ENCODE peak calls at places on chromosomes 16 and 17, in four cellular contexts. A, P, W and S are unnamed samples.

GRCh38 chr17:8896641-8897635 is 29.5 kb upstream of the PIK3R6 start:
- DNase-seq in A (no peak), P (no peak), W (no peak), S (no peak)

GRCh38 chr16:48537909-48538745 is 71.9 kb downstream of the N4BP1 start:
- DNase-seq in A (no peak), P (no peak), W (peak), S (no peak)

GRCh38 chr17:81959362-81960129 is 1.4 kb downstream of the NOTUM start:
- DNase-seq in A (peak), P (peak), W (peak), S (no peak)

GRCh38 chr16:29141586-29142324 is 156.9 kb downstream of the LAT start:
- DNase-seq in A (no peak), P (no peak), W (no peak), S (no peak)

GRCh38 chr16:87836844-87837581 is 32.3 kb downstream of the SLC7A5 start:
- DNase-seq in A (no peak), P (no peak), W (peak), S (no peak)

GRCh38 chr16:29315916-29316517 is 90.5 kb downstream of the NPIPB11 start:
- DNase-seq in A (no peak), P (no peak), W (no peak), S (peak)

GRCh38 chr17:70050931-70051330 is 24.1 kb upstream of the KCNJ16 start:
- DNase-seq in A (no peak), P (no peak), W (no peak), S (no peak)

GRCh38 chr17:52201764-52202571 is 43.5 kb upstream of the CA10 start:
- DNase-seq in A (no peak), P (no peak), W (no peak), S (peak)

GRCh38 chr17:73340093-73340596 is 28.3 kb upstream of the CDC42EP4 start:
- DNase-seq in A (no peak), P (peak), W (no peak), S (no peak)

GRCh38 chr17:57676543-57676942 is 68.6 kb downstream of the CCDC182 start:
- DNase-seq in A (no peak), P (no peak), W (no peak), S (no peak)

GRCh38 chr17:38703742-38704644 is 1.1 kb upstream of the MLLT6 start:
- DNase-seq in A (peak), P (peak), W (peak), S (peak)

GRCh38 chr17:42795061-42795460 is 3.4 kb downstream of the COA3 start:
- DNase-seq in A (no peak), P (no peak), W (no peak), S (no peak)

GRCh38 chr16:27483624-27484023 is 66.1 kb downstream of the GTF3C1 start:
- DNase-seq in A (no peak), P (no peak), W (no peak), S (no peak)

GRCh38 chr16:66511615-66512500 is 38.1 kb downstream of the TK2 start:
- DNase-seq in A (no peak), P (peak), W (no peak), S (no peak)

GRCh38 chr16:68378436-68379415 is 67.9 kb downstream of the PRMT7 start:
- DNase-seq in A (no peak), P (no peak), W (no peak), S (no peak)

GRCh38 chr16:3017806-3018506 is at the start of gene CLDN6:
- DNase-seq in A (no peak), P (no peak), W (no peak), S (peak)

GRCh38 chr17:64599187-64599676 is 62.9 kb downstream of the SMURF2 start:
- DNase-seq in A (peak), P (no peak), W (no peak), S (no peak)

GRCh38 chr17:45782889-45783592 is 1.1 kb upstream of the CRHR1 start:
- DNase-seq in A (no peak), P (no peak), W (no peak), S (peak)

GRCh38 chr17:45098081-45098868 is 34.0 kb downstream of the PLCD3 start:
- DNase-seq in A (no peak), P (no peak), W (no peak), S (no peak)

GRCh38 chr17:5237541-5238016 is 2.9 kb upstream of the SCIMP start:
- DNase-seq in A (no peak), P (peak), W (peak), S (peak)

GRCh38 chr17:79461041-79461440 is 149.8 kb downstream of the RBFOX3 start:
- DNase-seq in A (no peak), P (peak), W (no peak), S (no peak)

GRCh38 chr16:155031-155398 is 2.6 kb downstream of the HBZ start:
- DNase-seq in A (no peak), P (no peak), W (no peak), S (no peak)

GRCh38 chr17:2695243-2695960 is 16.2 kb downstream of the CLUH start:
- DNase-seq in A (no peak), P (no peak), W (no peak), S (no peak)

GRCh38 chr16:19238386-19238785 is 47.1 kb upstream of the CLEC19A start:
- DNase-seq in A (no peak), P (no peak), W (no peak), S (no peak)

GRCh38 chr17:76472258-76472645 is 4.8 kb downstream of the AANAT start:
- DNase-seq in A (no peak), P (no peak), W (no peak), S (no peak)

GRCh38 chr17:72353502-72353901 is 232.7 kb downstream of the SOX9 start:
- DNase-seq in A (no peak), P (no peak), W (no peak), S (no peak)

GRCh38 chr16:75251280-75252048 is at the start of gene BCAR1:
- DNase-seq in A (no peak), P (peak), W (peak), S (peak)

GRCh38 chr16:57528499-57529323 is 7.7 kb downstream of the CCDC102A start:
- DNase-seq in A (no peak), P (no peak), W (peak), S (no peak)

GRCh38 chr17:57045868-57046671 is 39.0 kb upstream of the AKAP1 start:
- DNase-seq in A (no peak), P (peak), W (no peak), S (no peak)

GRCh38 chr17:71202449-71202848 is 918.4 kb upstream of the SOX9 start:
- DNase-seq in A (no peak), P (no peak), W (no peak), S (no peak)

GRCh38 chr16:83898463-83899271 is at the start of gene MLYCD:
- DNase-seq in A (peak), P (peak), W (peak), S (peak)

GRCh38 chr17:43702636-43703035 is 40.9 kb upstream of the MEOX1 start:
- DNase-seq in A (no peak), P (peak), W (no peak), S (no peak)

GRCh38 chr16:66847533-66848057 is 3.4 kb downstream of the CA7 start:
- DNase-seq in A (no peak), P (no peak), W (no peak), S (no peak)

GRCh38 chr16:11386054-11386680 is 40.9 kb downstream of the RMI2 start:
- DNase-seq in A (no peak), P (no peak), W (no peak), S (no peak)

GRCh38 chr16:57713596-57713995 is 19.0 kb downstream of the DRC7 start:
- DNase-seq in A (no peak), P (no peak), W (no peak), S (no peak)